ENCODE peak calls at places on chromosomes 13 and 19, in ten cellular contexts. C is stomach, R is cardiac muscle cell, E is endodermal cell, J is left lung, Q is hepatocyte, M is heart right ventricle, H is epithelial cell of prostate, D is esophagus squamous epithelium, V is uterus. X is an unnamed sample.

GRCh38 chr13:35887028-35887666 is 244.0 kb downstream of the DCLK1 start:
- DNase-seq in E (no peak), C (no peak), D (no peak), M (no peak), J (no peak), H (no peak), Q (no peak), V (no peak), R (no peak), X (no peak)

GRCh38 chr13:49165798-49166752 is 54.1 kb upstream of the MLNR start:
- DNase-seq in D (no peak), M (no peak), E (no peak), C (no peak), J (no peak), R (peak), H (no peak), Q (no peak), V (no peak), X (no peak)

GRCh38 chr13:26619321-26619720 is 61.8 kb downstream of the WASF3 start:
- DNase-seq in Q (no peak), E (no peak), D (no peak), V (no peak), R (peak), C (no peak), J (no peak), H (peak), M (no peak), X (no peak)

GRCh38 chr19:29329460-29330134 is 116.6 kb upstream of the UQCRFS1 start:
- DNase-seq in Q (peak), V (no peak), D (no peak), J (no peak), C (no peak), E (peak), H (no peak), R (peak), M (no peak), X (no peak)

GRCh38 chr13:112833551-112834257 is 135.3 kb upstream of the MCF2L start:
- DNase-seq in C (no peak), Q (no peak), J (no peak), H (no peak), M (no peak), R (no peak), V (no peak), D (no peak), E (peak), X (no peak)

GRCh38 chr19:30029721-30030510 is 87.9 kb downstream of the URI1 start:
- DNase-seq in E (no peak), M (no peak), J (no peak), C (no peak), D (no peak), H (peak), R (no peak), V (no peak), Q (no peak), X (no peak)

GRCh38 chr13:94112227-94112626 is 367.3 kb downstream of the DCT start:
- DNase-seq in E (no peak), R (peak), D (no peak), C (no peak), V (no peak), Q (no peak), M (no peak), J (no peak), H (peak), X (no peak)

GRCh38 chr13:74203576-74203975 is 69.4 kb upstream of the KLF12 start:
- DNase-seq in C (no peak), H (no peak), Q (no peak), D (no peak), M (no peak), E (no peak), J (no peak), V (no peak), R (no peak), X (no peak)

GRCh38 chr13:98272549-98272948 is 95.5 kb upstream of the RNF113B start:
- DNase-seq in H (no peak), V (no peak), C (no peak), E (peak), M (no peak), J (no peak), R (no peak), D (no peak), Q (no peak), X (no peak)

GRCh38 chr19:33745297-33745696 is 51.4 kb upstream of the KCTD15 start:
- DNase-seq in R (no peak), D (no peak), C (no peak), E (no peak), H (no peak), J (no peak), Q (no peak), V (no peak), M (no peak), X (no peak)

GRCh38 chr13:101398191-101398590 is 18.1 kb downstream of the NALCN start:
- DNase-seq in C (no peak), J (no peak), D (no peak), Q (no peak), E (no peak), R (no peak), V (no peak), M (no peak), H (no peak), X (no peak)

GRCh38 chr19:13154911-13155471 is 4.8 kb downstream of the IER2 start:
- DNase-seq in C (peak), D (no peak), R (peak), V (peak), Q (peak), M (no peak), H (peak), E (peak), J (peak), X (peak)

GRCh38 chr19:13784731-13785452 is 10.4 kb upstream of the ZSWIM4 start:
- DNase-seq in Q (peak), E (peak), D (no peak), R (peak), V (peak), M (peak), H (no peak), C (peak), J (peak), X (peak)

GRCh38 chr19:1690570-1691307 is 38.3 kb upstream of the TCF3 start:
- DNase-seq in D (no peak), E (peak), C (peak), R (peak), V (no peak), J (no peak), M (no peak), Q (peak), H (no peak), X (peak)

GRCh38 chr19:47435196-47435595 is 15.9 kb upstream of the MEIS3 start:
- DNase-seq in H (no peak), E (no peak), J (no peak), C (no peak), D (no peak), R (no peak), V (no peak), M (no peak), Q (no peak), X (no peak)

GRCh38 chr19:45577111-45577905 is 7.3 kb downstream of the OPA3 start:
- DNase-seq in V (no peak), Q (peak), J (no peak), H (peak), E (peak), M (peak), D (no peak), R (peak), C (peak), X (peak)

GRCh38 chr13:26872444-26873173 is 112.0 kb upstream of the GPR12 start:
- DNase-seq in R (peak), H (no peak), M (peak), J (no peak), E (peak), V (no peak), D (no peak), Q (peak), C (peak), X (peak)

GRCh38 chr19:46288896-46289588 is 7.8 kb upstream of the HIF3A start:
- DNase-seq in R (peak), C (no peak), H (peak), V (peak), M (peak), E (no peak), Q (peak), J (no peak), D (no peak), X (no peak)

GRCh38 chr19:12733369-12733896 is 1.1 kb downstream of the TRIR start:
- DNase-seq in H (no peak), D (no peak), Q (peak), J (no peak), M (no peak), E (peak), R (peak), V (no peak), C (no peak), X (peak)

GRCh38 chr13:23488442-23488841 is 54.9 kb upstream of the SACS start:
- DNase-seq in D (no peak), V (no peak), Q (no peak), J (no peak), E (no peak), H (peak), M (no peak), C (no peak), R (peak), X (no peak)

GRCh38 chr13:77528834-77529500 is 6.5 kb upstream of the SCEL start:
- DNase-seq in H (no peak), R (no peak), D (no peak), V (no peak), J (no peak), E (no peak), Q (no peak), M (no peak), C (no peak), X (no peak)

DNA sequence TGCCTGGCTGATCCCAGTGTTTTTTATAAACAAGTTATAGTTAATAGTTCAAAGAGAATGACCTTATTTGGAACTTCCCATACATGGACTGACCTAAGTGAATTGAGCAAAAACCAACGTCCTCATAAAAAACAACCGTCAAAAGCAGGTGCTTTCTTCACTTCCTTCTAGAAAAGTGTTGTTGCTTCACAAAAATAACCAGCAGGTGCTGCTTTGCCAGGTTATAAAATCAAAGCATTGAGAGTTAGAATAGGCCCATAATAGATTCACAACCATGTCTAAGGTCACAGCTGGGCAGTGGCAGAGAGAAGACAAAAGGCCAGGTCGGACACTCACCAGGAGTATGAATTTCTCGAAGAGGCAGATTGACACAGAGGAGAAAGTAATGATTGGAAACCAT is 9.5 kb downstream of the RUBCNL start:
- DNase-seq in D (no peak), J (no peak), Q (no peak), C (no peak), M (no peak), E (no peak), H (no peak), V (no peak), R (no peak), X (peak)
- H3K27ac ChIP-seq in D (no peak), J (no peak), Q (no peak), C (no peak), M (no peak), E (no peak), H (no peak), V (no peak), R (no peak), X (peak)

DNA sequence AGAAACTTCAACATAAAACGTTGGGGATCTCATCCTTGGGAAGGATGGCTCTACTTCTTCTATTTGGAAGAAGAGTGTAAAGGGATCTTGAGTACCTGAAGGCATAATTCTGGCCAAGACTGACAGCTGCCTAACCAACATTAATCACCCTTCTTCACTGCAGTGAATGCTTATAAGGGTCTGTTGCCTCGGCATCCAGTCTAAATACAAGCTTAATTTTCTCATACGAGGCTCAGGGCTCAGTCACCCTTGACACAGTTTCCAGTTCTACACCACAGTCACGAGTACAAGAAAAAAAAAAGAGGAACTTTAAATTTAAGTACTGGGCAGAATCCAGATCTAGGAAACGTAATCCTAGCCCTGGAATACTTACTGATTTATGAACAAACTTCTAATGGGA is 9.0 kb downstream of the FPR3 start:
- DNase-seq in Q (no peak), M (no peak), D (no peak), H (no peak), R (peak), C (no peak), V (no peak), J (no peak), E (no peak), X (no peak)
- H3K27ac ChIP-seq in Q (no peak), M (no peak), D (no peak), H (no peak), R (no peak), C (no peak), V (no peak), J (peak), E (no peak), X (no peak)

DNA sequence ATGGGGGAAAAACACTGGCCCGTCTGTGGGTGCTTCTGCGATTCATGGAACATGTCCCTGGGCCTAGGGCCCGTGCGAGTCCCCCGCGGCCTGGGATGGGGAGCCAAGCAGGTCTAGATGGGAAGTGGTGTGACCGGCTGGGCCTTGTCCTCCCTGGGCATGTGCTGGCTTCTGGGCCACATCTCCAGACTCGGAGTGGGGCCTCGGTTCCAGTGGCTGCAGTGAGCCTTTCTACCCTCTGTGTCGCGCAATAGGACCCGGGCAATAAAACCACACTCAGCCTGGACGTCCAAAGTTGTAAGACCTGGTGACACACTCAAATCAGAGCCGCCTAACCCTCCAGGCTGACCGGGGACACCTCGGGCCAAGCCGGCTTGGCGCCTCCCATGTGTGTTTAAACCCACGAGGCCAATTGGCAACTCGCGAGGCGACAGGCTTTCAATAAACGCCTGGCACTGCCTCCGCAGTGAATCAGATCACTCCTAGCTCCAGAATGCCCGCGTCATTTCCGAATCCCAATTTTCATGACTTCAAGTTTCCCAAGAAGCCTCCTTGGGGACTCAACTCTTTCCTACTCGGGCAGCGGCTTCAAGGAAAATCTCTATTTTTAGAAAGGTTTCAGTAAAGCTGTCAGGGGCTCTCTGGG is 57.3 kb downstream of the KLF2 start:
- DNase-seq in E (no peak), V (peak), D (no peak), H (no peak), C (no peak), M (peak), R (peak), Q (no peak), J (no peak), X (no peak)
- H3K27ac ChIP-seq in E (no peak), V (peak), D (peak), H (no peak), C (peak), M (peak), R (peak), Q (no peak), J (peak), X (peak)

DNA sequence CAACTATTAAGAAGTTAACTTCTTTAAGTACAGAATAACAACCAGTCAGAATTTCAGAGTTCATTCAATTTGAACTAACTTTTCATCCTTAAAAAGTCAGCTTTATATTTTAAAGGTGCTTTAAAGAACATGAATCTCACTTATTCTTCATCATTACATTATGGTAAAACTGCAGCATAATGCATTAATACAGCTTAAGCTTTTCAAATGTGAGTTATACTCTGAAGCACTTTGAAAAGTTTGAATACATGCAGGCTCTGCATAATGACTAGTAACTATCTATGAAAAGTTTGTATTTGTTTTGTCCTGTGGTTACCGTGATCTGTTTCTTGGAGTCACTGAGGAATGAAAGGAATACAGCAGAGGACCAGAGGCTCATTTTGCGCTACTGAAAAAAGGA is 4.0 kb downstream of the PCDH17 start:
- DNase-seq in D (no peak), M (no peak), E (no peak), C (no peak), R (no peak), Q (no peak), H (no peak), V (no peak), J (no peak), X (no peak)
- H3K27ac ChIP-seq in D (no peak), M (peak), E (no peak), C (no peak), R (no peak), Q (no peak), H (no peak), V (peak), J (peak), X (no peak)

GRCh38 chr19:41428481-41428859 is 1.3 kb upstream of the B3GNT8 start:
- DNase-seq in R (no peak), M (no peak), C (no peak), Q (no peak), V (no peak), D (no peak), E (no peak), H (no peak), J (no peak), X (no peak)

GRCh38 chr19:41426116-41426841 is 895 bp downstream of the B3GNT8 start:
- DNase-seq in J (no peak), R (no peak), H (no peak), D (no peak), Q (no peak), C (no peak), E (no peak), V (no peak), M (no peak), X (no peak)

GRCh38 chr19:41427647-41428480 is 690 bp upstream of the B3GNT8 start:
- DNase-seq in H (no peak), D (no peak), R (peak), J (peak), V (peak), Q (peak), E (peak), C (no peak), M (peak), X (peak)

GRCh38 chr19:41425174-41426115 is 1.7 kb downstream of the B3GNT8 start:
- DNase-seq in E (no peak), M (no peak), D (no peak), C (no peak), J (no peak), R (no peak), Q (no peak), V (no peak), H (no peak), X (peak)

DNA sequence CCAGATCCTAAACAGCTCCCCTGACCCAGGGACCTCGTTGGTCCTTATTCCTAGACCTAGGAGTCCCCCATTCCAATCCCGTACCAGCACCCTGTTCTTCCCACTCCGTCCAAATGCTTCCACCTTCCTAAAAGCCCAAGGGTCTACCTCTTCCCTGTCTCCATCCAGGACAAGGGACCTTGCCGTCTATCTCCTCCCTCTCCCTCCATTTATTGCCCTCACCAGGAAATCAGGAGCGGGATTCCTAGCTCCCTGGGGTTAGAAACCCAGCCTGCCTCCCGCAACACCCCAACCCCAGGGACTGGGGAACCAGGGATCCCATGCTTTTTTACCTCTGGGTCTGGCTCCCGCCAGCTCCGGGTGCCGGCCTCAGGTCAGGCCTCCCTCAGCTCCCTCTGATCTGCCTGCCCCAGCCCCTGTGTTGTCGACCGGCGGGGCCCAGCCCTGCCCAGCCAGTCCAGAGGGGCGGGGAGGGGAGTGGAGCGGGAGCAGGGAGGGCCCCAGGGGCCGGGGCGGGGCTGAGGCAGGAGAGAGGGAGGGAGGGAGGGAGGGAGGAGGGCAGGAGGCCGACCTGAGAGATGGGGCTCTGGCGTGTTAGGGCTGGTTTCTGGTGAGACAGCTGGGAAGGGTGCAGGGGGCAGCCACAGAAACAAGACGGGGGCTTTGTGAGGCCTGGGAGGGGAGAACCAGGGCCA is at the start of gene B3GNT8:
- DNase-seq in D (peak), M (peak), V (peak), R (peak), H (peak), C (peak), E (peak), J (peak), Q (peak), X (peak)
- H3K27ac ChIP-seq in D (peak), M (peak), V (peak), R (peak), H (peak), C (peak), E (no peak), J (peak), Q (peak), X (peak)

GRCh38 chr19:18590273-18591272 is 2.0 kb downstream of the REX1BD start:
- DNase-seq in H (no peak), M (peak), D (no peak), J (no peak), V (no peak), E (peak), C (no peak), Q (peak), R (peak), X (no peak)
- H3K27ac ChIP-seq in H (no peak), M (peak), D (no peak), J (no peak), V (no peak), E (peak), C (no peak), Q (peak), R (no peak), X (no peak)